ENCODE peak calls at places on chromosomes 3 and 15, in six cellular contexts. B is endothelial cell of umbilical vein, C is HepG2, J is GM12878, L is A549, K is K562. G is an unnamed sample.

GRCh38 chr3:58161435-58162398 is 49.1 kb downstream of the DNASE1L3 start:
- DNase-seq in B (peak), C (no peak), J (no peak), L (peak), K (peak), G (peak)

GRCh38 chr3:132210476-132211346 is 106.5 kb upstream of the ACP3 start:
- DNase-seq in B (peak), C (peak), J (no peak), L (peak), K (no peak), G (peak)

GRCh38 chr15:31489801-31490646 is 163.4 kb downstream of the KLF13 start:
- DNase-seq in B (peak), C (peak), J (no peak), L (peak), K (peak), G (peak)

GRCh38 chr3:49534581-49535495 is 19.4 kb upstream of the BSN start:
- DNase-seq in B (no peak), C (peak), J (no peak), L (peak), K (no peak), G (no peak)

GRCh38 chr3:193827831-193828230 is 234.8 kb downstream of the OPA1 start:
- DNase-seq in B (no peak), C (no peak), J (no peak), L (no peak), K (no peak), G (no peak)

GRCh38 chr15:72345280-72345679 is 25.3 kb upstream of the CELF6 start:
- DNase-seq in B (no peak), C (no peak), J (no peak), L (no peak), K (no peak), G (no peak)

GRCh38 chr3:14210843-14211594 is 32.4 kb downstream of the LSM3 start:
- DNase-seq in B (no peak), C (no peak), J (no peak), L (no peak), K (no peak), G (no peak)

GRCh38 chr3:168782193-168782592 is 686.5 kb upstream of the GOLIM4 start:
- DNase-seq in B (no peak), C (no peak), J (no peak), L (no peak), K (no peak), G (no peak)

GRCh38 chr3:23496165-23496564 is 293.0 kb downstream of the UBE2E2 start:
- DNase-seq in B (no peak), C (no peak), J (peak), L (no peak), K (no peak), G (no peak)

GRCh38 chr3:60304103-60304502 is 947.1 kb downstream of the FHIT start:
- DNase-seq in B (no peak), C (no peak), J (no peak), L (no peak), K (no peak), G (no peak)

GRCh38 chr15:100627789-100628395 is 25.5 kb downstream of the ASB7 start:
- DNase-seq in B (peak), C (peak), J (peak), L (peak), K (peak), G (peak)

GRCh38 chr15:51298656-51299055 is 39.7 kb downstream of the CYP19A1 start:
- DNase-seq in B (no peak), C (no peak), J (no peak), L (no peak), K (no peak), G (no peak)

GRCh38 chr3:42772670-42773408 is at the start of gene CCDC13:
- DNase-seq in B (peak), C (no peak), J (peak), L (peak), K (peak), G (peak)

GRCh38 chr3:46539443-46540005 is 26.6 kb downstream of the LRRC2 start:
- DNase-seq in B (no peak), C (no peak), J (no peak), L (no peak), K (no peak), G (no peak)

GRCh38 chr3:160992712-160993111 is 112.4 kb downstream of the B3GALNT1 start:
- DNase-seq in B (no peak), C (no peak), J (no peak), L (no peak), K (no peak), G (no peak)

GRCh38 chr3:126422571-126423091 is 27.9 kb downstream of the CFAP100 start:
- DNase-seq in B (no peak), C (no peak), J (no peak), L (no peak), K (no peak), G (no peak)

GRCh38 chr3:72517325-72517724 is 330.9 kb downstream of the SHQ1 start:
- DNase-seq in B (no peak), C (no peak), J (no peak), L (no peak), K (no peak), G (no peak)

GRCh38 chr3:115986555-115987207 is 363.4 kb downstream of the GAP43 start:
- DNase-seq in B (no peak), C (peak), J (no peak), L (peak), K (peak), G (peak)

GRCh38 chr15:100760357-100760903 is 119.2 kb upstream of the ALDH1A3 start:
- DNase-seq in B (no peak), C (no peak), J (no peak), L (peak), K (peak), G (no peak)

GRCh38 chr3:169171739-169172138 is 491.8 kb downstream of the MECOM start:
- DNase-seq in B (peak), C (no peak), J (no peak), L (no peak), K (no peak), G (no peak)

GRCh38 chr3:119702530-119703527 is at the start of gene CFAP91:
- DNase-seq in B (peak), C (no peak), J (peak), L (peak), K (peak), G (no peak)

GRCh38 chr3:177731644-177732268 is 534.5 kb upstream of the TBL1XR1 start:
- DNase-seq in B (no peak), C (no peak), J (no peak), L (no peak), K (no peak), G (no peak)

GRCh38 chr15:57680021-57680420 is 26.5 kb upstream of the POLR2M start:
- DNase-seq in B (peak), C (no peak), J (no peak), L (peak), K (no peak), G (no peak)

GRCh38 chr3:56612146-56612545 is 55.2 kb downstream of the CCDC66 start:
- DNase-seq in B (no peak), C (no peak), J (no peak), L (no peak), K (no peak), G (no peak)

GRCh38 chr15:56244237-56244810 is 645 bp upstream of the RFX7 start:
- DNase-seq in B (peak), C (peak), J (no peak), L (peak), K (peak), G (peak)

GRCh38 chr3:136862611-136862951 is 573 bp downstream of the NCK1 start:
- DNase-seq in B (peak), C (peak), J (no peak), L (peak), K (peak), G (peak)

GRCh38 chr3:72663429-72663828 is 184.8 kb downstream of the SHQ1 start:
- DNase-seq in B (no peak), C (peak), J (no peak), L (no peak), K (no peak), G (no peak)

GRCh38 chr3:8095724-8096123 is 405.9 kb upstream of the LMCD1 start:
- DNase-seq in B (peak), C (peak), J (no peak), L (peak), K (no peak), G (peak)

GRCh38 chr3:72155391-72156064 is 370.6 kb upstream of the PROK2 start:
- DNase-seq in B (peak), C (peak), J (no peak), L (peak), K (peak), G (peak)

GRCh38 chr15:65069779-65070546 is 2.2 kb upstream of the RASL12 start:
- DNase-seq in B (no peak), C (no peak), J (no peak), L (no peak), K (no peak), G (no peak)

DNA sequence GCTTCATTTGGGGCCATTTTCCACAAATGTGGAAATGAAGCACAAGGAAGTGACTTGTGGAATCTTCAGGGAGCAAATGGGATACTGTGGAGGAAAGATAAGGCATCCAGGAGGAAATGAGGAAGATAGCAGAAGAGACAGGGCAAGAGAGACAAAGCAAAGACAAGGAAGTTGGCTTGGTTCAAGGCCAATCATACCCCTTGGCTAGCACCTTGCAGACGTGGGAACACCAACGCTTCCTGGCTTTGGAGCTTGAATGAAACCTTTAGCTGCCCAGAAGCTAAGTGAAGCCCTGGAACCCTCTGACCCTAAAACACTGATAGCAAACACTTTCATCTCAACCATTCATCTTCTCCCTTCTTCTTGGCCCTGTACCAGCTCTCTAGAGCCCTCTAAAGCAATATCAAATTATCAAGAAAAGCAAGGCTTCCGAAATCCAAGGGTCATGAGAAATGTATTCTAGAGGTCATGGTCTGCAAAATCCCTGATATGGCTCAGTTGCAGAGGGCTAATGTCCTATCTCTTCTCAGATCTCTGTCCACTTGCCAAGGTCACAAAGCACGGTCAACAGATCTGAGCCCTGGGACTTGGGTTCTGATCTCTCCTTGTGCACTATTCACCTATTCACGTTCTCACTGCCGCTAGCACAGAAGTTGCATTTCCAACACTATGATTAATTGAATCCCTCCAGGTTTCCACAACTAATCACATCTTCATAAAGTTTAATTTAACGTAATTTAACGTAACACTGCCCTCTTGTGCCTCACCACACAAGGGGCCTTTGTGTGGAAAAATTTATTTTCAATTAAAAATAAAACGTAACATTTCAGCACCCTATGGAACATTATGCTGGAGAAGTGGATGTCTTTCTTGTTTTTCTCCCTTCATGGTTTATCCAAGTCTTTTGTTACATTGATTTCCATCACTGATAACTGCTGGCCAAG is 557.6 kb upstream of the ADAMTS9 start:
- DNase-seq in B (peak), C (no peak), J (no peak), L (no peak), K (no peak), G (no peak)
- TF ChIP-seq MYC in B (no peak), C (no peak), J (no peak), L (no peak), K (no peak), G (no peak)

GRCh38 chr15:60392601-60392985 is 5.2 kb downstream of the ANXA2 start:
- DNase-seq in B (peak), C (peak), J (no peak), L (peak), K (no peak), G (no peak)
- TF ChIP-seq POLR2A in B (no peak), C (no peak), J (no peak), L (no peak), K (no peak), G (no peak)

GRCh38 chr3:11236588-11237461 is 35.4 kb upstream of the ATG7 start:
- DNase-seq in B (peak), C (peak), J (no peak), L (peak), K (peak), G (peak)
- TF ChIP-seq CTCF in B (peak), C (peak), J (peak), L (peak), K (peak), G (peak)

DNA sequence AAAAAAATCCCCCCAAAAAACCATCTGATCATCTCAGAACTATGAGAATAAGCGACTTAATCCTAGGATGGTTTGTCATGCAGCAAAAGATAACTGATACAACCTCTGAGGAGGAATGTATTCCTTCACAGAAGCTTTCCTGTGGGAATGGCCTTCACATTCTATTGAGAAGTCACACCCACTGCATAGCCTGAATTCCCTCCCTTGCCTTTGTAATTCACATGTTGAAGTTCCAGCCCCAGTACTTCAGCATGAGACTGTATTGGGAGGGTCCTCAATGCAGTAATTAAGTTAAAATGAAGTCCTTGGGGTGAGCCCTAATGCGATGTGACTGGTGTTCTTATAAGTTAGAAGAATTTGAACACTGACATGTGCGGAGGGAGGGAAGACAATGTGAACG is 395.2 kb downstream of the TUSC7 start:
- DNase-seq in B (no peak), C (no peak), J (no peak), L (no peak), K (no peak), G (no peak)
- TF ChIP-seq MYC in B (no peak), C (no peak), J (no peak), L (no peak), K (no peak), G (no peak)

DNA sequence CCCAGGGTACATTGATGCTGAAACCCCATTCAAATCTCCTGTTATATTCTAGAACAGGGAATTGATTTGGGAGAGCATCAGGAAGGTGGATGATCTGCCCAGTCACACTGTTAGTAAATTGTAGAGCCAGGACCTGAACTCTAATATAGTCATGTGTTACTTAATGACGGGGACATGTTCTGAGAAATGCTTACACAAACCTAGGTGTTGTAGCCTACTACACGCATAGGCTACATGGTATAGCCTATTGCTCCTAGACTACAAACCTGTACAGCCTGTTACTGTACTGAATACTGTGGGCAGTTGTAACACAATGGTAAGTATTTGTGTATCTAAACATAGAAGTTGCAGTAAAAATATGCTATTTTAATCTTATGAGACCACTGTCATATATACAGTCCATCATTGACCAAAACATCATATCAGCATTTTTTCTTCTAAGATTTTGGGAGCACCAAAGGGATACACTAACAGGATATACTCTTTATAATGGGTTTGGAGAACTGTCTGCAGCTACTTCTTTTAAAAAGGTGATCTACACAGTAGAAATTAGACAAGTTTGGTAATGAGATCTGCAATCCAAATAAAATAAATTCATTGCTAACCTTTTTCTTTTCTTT is 5.8 kb downstream of the B2M start:
- DNase-seq in B (no peak), C (no peak), J (no peak), L (no peak), K (no peak), G (no peak)
- TF ChIP-seq POLR2A in B (no peak), C (no peak), J (no peak), L (no peak), K (no peak), G (no peak)

GRCh38 chr3:15797600-15798303 is at the start of gene ANKRD28:
- DNase-seq in B (peak), C (peak), J (no peak), L (peak), K (peak), G (peak)
- TF ChIP-seq CTCF in B (peak), C (no peak), J (peak), L (no peak), K (peak), G (no peak)

GRCh38 chr3:139044366-139045210 is at the start of gene PRR23C:
- DNase-seq in B (no peak), C (no peak), J (no peak), L (peak), K (peak), G (no peak)

GRCh38 chr3:139043554-139044365 is 932 bp downstream of the PRR23C start:
- DNase-seq in B (no peak), C (no peak), J (no peak), L (no peak), K (no peak), G (no peak)
- TF ChIP-seq MYC in B (no peak), C (no peak), J (no peak), L (no peak), K (no peak), G (no peak)

GRCh38 chr3:149270180-149270579 is 48.6 kb upstream of the CP start:
- DNase-seq in B (no peak), C (no peak), J (no peak), L (no peak), K (no peak), G (no peak)
- TF ChIP-seq POLR2A in B (no peak), C (no peak), J (no peak), L (no peak), K (no peak), G (no peak)